ENCODE peak calls at places on chromosomes 1 and 21, in four cellular contexts. X is heart left ventricle, B is tibial nerve, P is transverse colon. G is an unnamed sample. For H3K4me1, the result is how much of the 10 kb centered on the place peaks cover.

GRCh38 chr1:86489242-86489878 is 20.6 kb downstream of the CLCA1 start:
- DNase-seq in X (no peak), B (no peak), P (peak), G (no peak)

GRCh38 chr1:17365271-17365670 is 6.7 kb upstream of the PADI6 start:
- DNase-seq in X (no peak), B (no peak), P (no peak), G (no peak)

GRCh38 chr1:223712184-223712855 is at the start of gene CAPN2:
- DNase-seq in X (peak), B (peak), P (peak), G (peak)

GRCh38 chr1:15756143-15757015 is 2.2 kb upstream of the FBLIM1 start:
- DNase-seq in X (no peak), B (no peak), P (peak), G (no peak)

GRCh38 chr21:45880097-45881068 is 101.2 kb upstream of the COL6A1 start:
- DNase-seq in X (no peak), B (peak), P (peak), G (peak)

GRCh38 chr1:215526147-215526845 is 40.8 kb upstream of the KCTD3 start:
- DNase-seq in X (no peak), B (no peak), P (no peak), G (no peak)

GRCh38 chr1:11873954-11874562 is 15.3 kb upstream of the NPPB start:
- DNase-seq in X (peak), B (no peak), P (no peak), G (no peak)

GRCh38 chr1:8302181-8302681 is 15.7 kb upstream of the SLC45A1 start:
- DNase-seq in X (no peak), B (no peak), P (no peak), G (no peak)

GRCh38 chr21:36606983-36607325 is 92.0 kb upstream of the SIM2 start:
- DNase-seq in X (no peak), B (no peak), P (no peak), G (no peak)

GRCh38 chr1:167486090-167486824 is 32.1 kb downstream of the CD247 start:
- DNase-seq in X (peak), B (no peak), P (no peak), G (no peak)

GRCh38 chr1:169201084-169201619 is 94.7 kb downstream of the ATP1B1 start:
- DNase-seq in X (no peak), B (no peak), P (no peak), G (no peak)

GRCh38 chr1:21910528-21911204 is 26.4 kb downstream of the HSPG2 start:
- DNase-seq in X (no peak), B (no peak), P (no peak), G (no peak)

GRCh38 chr1:212366901-212367300 is 47.8 kb downstream of the PACC1 start:
- DNase-seq in X (no peak), B (no peak), P (no peak), G (no peak)

GRCh38 chr1:29708381-29708780 is 472.1 kb downstream of the PTPRU start:
- DNase-seq in X (no peak), B (no peak), P (no peak), G (no peak)

GRCh38 chr1:65259816-65260215 is 49.5 kb upstream of the DNAJC6 start:
- DNase-seq in X (no peak), B (no peak), P (no peak), G (no peak)

GRCh38 chr21:34354836-34355235 is 9.0 kb upstream of the KCNE2 start:
- DNase-seq in X (no peak), B (no peak), P (no peak), G (no peak)

GRCh38 chr1:223189903-223190724 is 47.1 kb upstream of the TLR5 start:
- DNase-seq in X (no peak), B (no peak), P (no peak), G (no peak)

GRCh38 chr21:29335720-29336119 is 37.0 kb downstream of the BACH1 start:
- DNase-seq in X (no peak), B (no peak), P (no peak), G (no peak)

GRCh38 chr1:232998646-232999045 is 48.2 kb downstream of the NTPCR start:
- DNase-seq in X (no peak), B (no peak), P (no peak), G (no peak)

GRCh38 chr1:228043281-228043845 is 36.6 kb downstream of the WNT3A start:
- DNase-seq in X (no peak), B (no peak), P (no peak), G (peak)

GRCh38 chr1:173295391-173295790 is 88.3 kb upstream of the TNFSF4 start:
- DNase-seq in X (no peak), B (no peak), P (no peak), G (no peak)

GRCh38 chr1:22362626-22363402 is 88.8 kb upstream of the ZBTB40 start:
- DNase-seq in X (no peak), B (no peak), P (no peak), G (no peak)

GRCh38 chr1:224399887-224400286 is 34.7 kb downstream of the WDR26 start:
- DNase-seq in X (no peak), B (no peak), P (no peak), G (no peak)

GRCh38 chr1:61907102-61907501 is 164.8 kb downstream of the PATJ start:
- DNase-seq in X (no peak), B (no peak), P (no peak), G (no peak)

GRCh38 chr1:46991083-46991923 is 32.2 kb upstream of the CYP4X1 start:
- DNase-seq in X (no peak), B (no peak), P (no peak), G (no peak)

GRCh38 chr1:164589961-164590507 is 31.1 kb downstream of the PBX1 start:
- DNase-seq in X (no peak), B (no peak), P (no peak), G (no peak)

GRCh38 chr21:36688324-36688723 is 10.6 kb upstream of the SIM2 start:
- DNase-seq in X (no peak), B (no peak), P (no peak), G (no peak)

GRCh38 chr1:9753121-9753531 is 70.6 kb downstream of the CLSTN1 start:
- DNase-seq in X (peak), B (no peak), P (no peak), G (peak)

GRCh38 chr1:21655748-21656147 is 13.4 kb downstream of the RAP1GAP start:
- DNase-seq in X (no peak), B (no peak), P (no peak), G (no peak)

GRCh38 chr1:245693116-245693515 is 538.3 kb downstream of the KIF26B start:
- DNase-seq in X (no peak), B (no peak), P (no peak), G (no peak)

GRCh38 chr1:47840791-47841190 is 156.4 kb downstream of the TRABD2B start:
- DNase-seq in X (no peak), B (no peak), P (peak), G (no peak)

GRCh38 chr1:155050560-155051341 is at the start of gene ADAM15:
- DNase-seq in X (peak), B (peak), P (peak), G (peak)

GRCh38 chr1:242209063-242209462 is 210.2 kb upstream of the MAP1LC3C start:
- DNase-seq in X (no peak), B (no peak), P (no peak), G (no peak)

GRCh38 chr1:226126824-226127591 is 59.5 kb downstream of the ACBD3 start:
- DNase-seq in X (no peak), B (no peak), P (peak), G (peak)

GRCh38 chr1:236334893-236335545 is 53.3 kb upstream of the ERO1B start:
- DNase-seq in X (no peak), B (no peak), P (no peak), G (no peak)

GRCh38 chr1:177983824-177984528 is 14.1 kb upstream of the SEC16B start:
- DNase-seq in X (peak), B (no peak), P (peak), G (peak)

GRCh38 chr1:109479311-109479710 is 4.4 kb upstream of the ATXN7L2 start:
- DNase-seq in X (no peak), B (no peak), P (no peak), G (no peak)
- TF ChIP-seq POLR2A in X (no peak), B (no peak), P (no peak), G (no peak)

DNA sequence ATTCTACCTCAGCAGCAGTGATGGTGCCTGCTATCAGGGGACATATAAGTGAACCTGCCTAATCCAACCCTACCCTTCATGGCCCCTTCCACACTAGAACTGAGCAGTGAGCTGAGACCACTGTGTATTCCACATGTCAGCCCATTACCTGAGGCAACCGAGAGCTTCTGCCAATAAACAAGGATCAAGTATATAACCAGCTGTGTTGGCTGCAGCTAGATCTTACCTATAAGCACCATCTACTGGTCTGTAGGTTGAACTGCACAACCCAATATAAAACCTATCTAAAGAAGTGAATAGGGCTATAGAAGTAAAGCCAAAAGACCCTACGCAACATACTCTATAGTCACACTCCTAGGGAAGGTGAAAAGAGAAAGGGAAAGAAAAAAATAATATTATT is 376.9 kb downstream of the HHIPL2 start:
- DNase-seq in X (no peak), B (no peak), P (no peak), G (no peak)
- TF ChIP-seq CTCF in X (peak), B (peak), P (peak), G (no peak)

DNA sequence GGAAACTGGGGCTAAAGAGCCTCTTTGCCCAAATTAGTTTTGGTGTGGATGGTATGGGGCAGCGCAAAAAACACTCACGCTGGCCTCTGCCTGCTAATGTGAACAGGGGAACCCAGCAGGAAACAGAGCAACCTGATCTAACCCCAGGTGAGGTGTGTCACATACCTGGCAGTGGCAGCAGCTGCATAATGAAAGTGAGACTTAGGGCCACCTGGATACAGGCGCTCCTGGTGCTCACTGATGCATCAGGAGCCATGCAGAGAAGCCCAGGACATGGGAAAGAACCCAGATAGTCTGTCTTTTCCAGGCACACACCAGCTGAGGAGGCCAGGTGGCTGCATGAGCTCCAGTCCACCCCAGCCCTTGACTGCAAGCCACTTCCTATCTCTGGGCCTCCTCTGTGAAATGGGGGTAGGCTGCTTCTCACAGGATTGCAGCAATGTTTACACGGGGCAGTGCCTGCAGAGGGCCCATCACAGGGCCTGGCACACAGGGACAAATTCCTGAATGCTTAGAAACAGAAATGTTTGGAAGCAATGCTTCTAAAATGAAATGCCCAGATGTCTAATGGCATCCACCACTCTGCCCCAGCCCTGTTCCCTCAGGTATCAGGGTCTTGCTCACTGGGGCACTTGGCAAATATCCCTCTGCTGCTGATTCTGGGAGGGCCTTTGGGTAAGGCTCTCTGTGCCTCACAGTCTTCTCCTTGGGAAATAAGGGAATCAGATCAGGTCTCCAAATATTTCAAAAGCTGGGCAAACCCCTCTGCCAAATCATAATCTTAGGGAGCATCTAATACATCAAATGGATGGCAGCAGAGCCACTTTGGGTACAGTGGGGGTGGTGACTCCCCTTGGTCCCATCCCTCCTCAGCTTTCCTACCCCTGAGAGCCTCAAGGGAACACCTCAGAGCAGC is 19.9 kb downstream of the DHCR24 start:
- DNase-seq in X (no peak), B (no peak), P (peak), G (no peak)
- H3K4me1 ChIP-seq in X (under half), B (under half), P (under half), G (under half)

GRCh38 chr1:109282952-109283747 is at the start of gene PSRC1:
- DNase-seq in X (peak), B (peak), P (peak), G (peak)
- TF ChIP-seq POLR2A in X (no peak), B (peak), P (peak), G (peak)

DNA sequence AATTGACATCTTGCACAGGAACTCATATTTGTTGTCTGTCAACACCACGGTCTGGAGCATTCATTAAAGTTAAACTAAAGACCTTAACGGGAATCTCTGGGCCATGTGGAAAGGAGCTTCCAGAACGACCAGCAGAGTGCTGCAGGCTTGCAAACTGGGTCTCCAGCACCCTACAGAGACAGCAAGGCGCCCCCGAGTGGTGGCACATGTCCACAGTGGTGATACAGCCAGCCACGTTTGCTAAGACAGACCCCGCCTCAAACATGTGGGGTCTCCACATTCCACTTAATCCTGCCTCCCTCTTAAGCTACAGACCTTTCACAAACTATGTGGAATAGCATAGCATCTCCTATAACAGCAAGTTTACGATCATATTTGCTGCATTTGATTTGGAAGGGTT is 96.5 kb upstream of the BACE2 start:
- DNase-seq in X (no peak), B (no peak), P (no peak), G (no peak)
- TF ChIP-seq CTCF in X (no peak), B (no peak), P (no peak), G (no peak)

DNA sequence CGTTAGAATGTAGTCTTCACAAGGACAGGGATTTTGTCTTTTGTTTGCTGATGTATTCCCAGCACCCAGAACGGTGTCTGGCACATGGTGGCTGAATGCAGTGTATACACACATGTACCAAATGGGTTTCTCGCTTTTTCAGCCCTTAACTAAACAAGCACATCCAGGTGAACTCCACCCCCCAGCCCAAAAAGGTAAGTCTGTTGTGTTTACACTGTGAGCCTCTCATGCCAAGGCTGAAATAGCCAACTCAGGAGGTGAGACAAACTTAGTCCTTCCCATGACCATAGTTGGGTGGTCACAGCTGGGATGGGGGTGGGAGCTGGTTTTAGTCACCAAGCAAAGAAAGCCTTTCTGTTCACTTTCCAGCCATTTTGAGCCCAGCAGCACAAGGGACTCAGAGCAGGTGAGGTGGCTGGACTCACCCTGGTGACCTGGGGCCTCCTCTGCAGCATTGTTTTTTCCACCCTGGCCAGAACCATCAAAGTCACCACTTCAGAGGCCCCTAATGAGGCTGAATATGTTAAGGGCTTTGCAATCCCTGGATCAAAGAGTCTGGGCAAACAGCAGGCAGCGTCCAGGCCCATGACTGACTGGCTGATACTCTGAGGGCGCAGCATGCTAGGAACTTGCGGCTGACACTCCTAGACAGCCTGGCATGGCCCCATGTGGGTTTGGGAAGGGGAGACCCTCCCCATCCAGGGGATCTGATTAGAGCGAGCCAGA is 8.7 kb downstream of the TENT5B start:
- DNase-seq in X (no peak), B (no peak), P (no peak), G (no peak)
- H3K4me1 ChIP-seq in X (half or more), B (under half), P (under half), G (under half)

DNA sequence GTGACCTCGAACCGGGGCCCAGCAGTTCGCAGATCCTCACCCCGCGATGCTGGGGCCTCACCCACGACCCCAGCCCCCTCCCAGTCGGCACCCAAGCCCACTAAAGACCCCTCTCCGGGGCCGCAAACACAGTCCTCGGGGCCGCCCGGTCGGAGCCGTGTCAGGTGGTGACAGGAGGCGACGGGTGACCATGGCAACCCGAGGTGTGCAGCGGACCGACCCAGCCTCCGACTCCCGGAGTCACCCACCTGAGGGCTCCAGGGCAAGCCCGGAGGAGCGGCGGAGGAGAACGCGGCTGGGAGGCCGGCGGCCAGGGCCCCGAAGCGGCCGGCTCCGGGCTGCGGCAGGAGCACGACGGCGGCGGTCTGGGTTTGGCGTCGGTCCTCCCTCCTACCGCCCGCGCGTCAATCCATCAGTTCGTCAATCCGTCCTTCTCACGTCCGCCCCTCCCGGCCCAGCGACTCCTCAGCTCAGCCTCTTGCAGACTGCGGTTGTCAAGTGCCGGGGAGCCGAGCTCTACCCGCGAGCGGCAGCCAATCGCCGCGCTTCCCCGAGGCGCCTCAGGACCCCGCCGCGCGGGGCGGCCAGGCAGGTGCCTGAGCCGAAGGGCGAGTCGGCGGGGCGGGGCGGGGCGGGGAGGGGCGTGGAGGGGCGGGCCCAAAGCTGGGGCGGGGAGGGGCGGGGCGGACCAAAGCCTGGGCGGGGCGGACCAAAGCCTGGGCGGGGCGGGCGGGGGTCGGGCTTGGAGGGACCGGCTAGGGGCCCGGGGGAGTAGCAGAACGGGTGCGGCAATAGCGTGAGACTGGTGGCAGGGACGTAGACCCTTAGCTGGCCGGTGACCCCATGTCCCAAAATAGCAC is at the start of gene WDR47:
- DNase-seq in X (peak), B (peak), P (peak), G (peak)
- TF ChIP-seq POLR2A in X (peak), B (peak), P (peak), G (peak)

DNA sequence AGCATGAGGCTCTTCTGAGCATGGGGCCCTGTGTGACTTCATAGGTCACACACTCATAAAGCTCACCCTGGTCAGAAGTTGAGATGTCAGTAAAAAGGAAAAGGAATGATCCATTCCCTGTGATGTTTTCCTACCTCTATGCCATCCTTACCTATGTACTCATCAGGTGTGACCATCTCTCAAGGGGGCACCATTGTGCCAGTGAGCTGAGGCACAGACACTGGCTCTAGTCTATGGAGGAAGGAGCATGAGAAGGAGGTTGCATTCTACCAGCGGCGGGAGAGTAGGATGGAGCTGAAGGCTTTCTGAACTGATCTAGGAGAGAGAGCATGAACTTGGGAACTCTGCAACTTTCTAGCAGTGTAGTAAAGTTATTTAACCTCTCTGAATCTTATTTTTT is 65.8 kb upstream of the RGL1 start:
- DNase-seq in X (no peak), B (no peak), P (no peak), G (no peak)
- TF ChIP-seq CTCF in X (no peak), B (no peak), P (no peak), G (no peak)

G was measured in ovary.